ENCODE peak calls at places on chromosomes 3 and 15, in nine cellular contexts. X, F, Q, S, R, H, A, Z and G are unnamed samples.
A peak's percentile ranks its signal among the peaks of the same experiment; 100 is the strongest.

GRCh38 chr15:101141926-101142527 is 109.8 kb downstream of the CHSY1 start:
- DNase-seq in Q (no peak), Z (no peak), X (no peak), F (no peak), H (no peak), S (no peak), R (no peak), A (no peak), G (no peak)

GRCh38 chr3:62876064-62876463 is 848 bp upstream of the CADPS start:
- DNase-seq in Z (no peak), X (peak; percentile 20), Q (peak; percentile 42), R (peak; percentile 77), F (peak; percentile 97), A (peak; percentile 69), H (peak; percentile 64), S (peak; percentile 94), G (no peak)

GRCh38 chr3:134352031-134352671 is 22.1 kb downstream of the AMOTL2 start:
- DNase-seq in Z (no peak), X (no peak), R (no peak), F (no peak), S (no peak), A (no peak), Q (no peak), H (no peak), G (no peak)

GRCh38 chr3:122642935-122643334 is 37.7 kb upstream of the PARP14 start:
- DNase-seq in F (no peak), X (no peak), A (no peak), R (no peak), Z (no peak), Q (no peak), H (no peak), S (no peak), G (no peak)

GRCh38 chr3:184659797-184660301 is 52.0 kb downstream of the MAGEF1 start:
- DNase-seq in H (peak; percentile 18), X (no peak), Q (no peak), R (no peak), F (peak; percentile 31), S (peak; percentile 52), A (no peak), Z (peak; percentile 35), G (no peak)

GRCh38 chr3:48433472-48434118 is 3.7 kb upstream of the PLXNB1 start:
- DNase-seq in R (no peak), Z (no peak), A (peak; percentile 89), F (no peak), S (no peak), X (peak; percentile 26), H (peak; percentile 81), Q (no peak), G (no peak)

GRCh38 chr3:52218454-52218853 is 7.0 kb downstream of the TLR9 start:
- DNase-seq in A (no peak), X (no peak), H (no peak), S (no peak), Z (peak; percentile 39), Q (no peak), F (no peak), R (no peak), G (peak; percentile 33)

GRCh38 chr15:88120021-88120420 is 136.5 kb downstream of the NTRK3 start:
- DNase-seq in X (no peak), A (no peak), S (no peak), F (no peak), Z (no peak), H (no peak), Q (no peak), R (no peak), G (no peak)

GRCh38 chr3:97914390-97914789 is 57.8 kb downstream of the RIOX2 start:
- DNase-seq in A (peak; percentile 41), S (no peak), R (no peak), X (peak; percentile 42), F (no peak), Z (no peak), Q (peak; percentile 10), H (peak; percentile 10), G (no peak)

GRCh38 chr3:197730200-197730599 is 6.5 kb downstream of the RUBCN start:
- DNase-seq in Z (no peak), R (no peak), X (peak; percentile 82), S (no peak), F (peak; percentile 39), A (no peak), Q (peak; percentile 85), H (peak; percentile 88), G (no peak)

GRCh38 chr3:155595371-155595770 is 149.5 kb downstream of the PLCH1 start:
- DNase-seq in Z (no peak), A (no peak), X (no peak), R (no peak), S (no peak), H (no peak), Q (no peak), F (no peak), G (no peak)

GRCh38 chr3:31567036-31567435 is 34.3 kb downstream of the STT3B start:
- DNase-seq in A (no peak), Z (no peak), F (peak; percentile 74), Q (no peak), X (no peak), H (no peak), R (no peak), S (peak; percentile 54), G (no peak)

GRCh38 chr3:31565288-31565687 is 32.6 kb downstream of the STT3B start:
- DNase-seq in F (no peak), X (no peak), Q (no peak), A (no peak), S (no peak), R (no peak), Z (no peak), H (peak; percentile 50), G (no peak)

GRCh38 chr3:31559872-31560534 is 27.3 kb downstream of the STT3B start:
- DNase-seq in F (no peak), A (no peak), X (no peak), Q (no peak), S (no peak), R (no peak), Z (no peak), H (no peak), G (no peak)

GRCh38 chr3:31561891-31562290 is 29.2 kb downstream of the STT3B start:
- DNase-seq in Z (no peak), H (no peak), R (no peak), X (no peak), S (no peak), F (peak; percentile 63), Q (no peak), A (no peak), G (no peak)

GRCh38 chr3:31562525-31562924 is 29.8 kb downstream of the STT3B start:
- DNase-seq in F (peak; percentile 91), Z (no peak), Q (no peak), H (no peak), X (no peak), R (no peak), A (peak; percentile 24), S (peak; percentile 51), G (no peak)
- TF ChIP-seq CTCF in F (peak; percentile 72), Z (no peak), Q (peak; percentile 10), H (no peak), X (no peak), R (no peak), A (no peak), S (no peak), G (no peak)

GRCh38 chr15:75732809-75733451 is 20.3 kb upstream of the CSPG4 start:
- DNase-seq in Z (peak; percentile 75), S (peak; percentile 70), X (peak; percentile 65), Q (peak; percentile 66), R (peak; percentile 86), A (peak; percentile 79), F (peak; percentile 86), H (peak; percentile 26), G (peak; percentile 73)

GRCh38 chr15:75729304-75730069 is 16.8 kb upstream of the CSPG4 start:
- DNase-seq in F (no peak), S (no peak), Z (no peak), A (no peak), X (no peak), R (no peak), H (no peak), Q (no peak), G (no peak)

GRCh38 chr15:75732206-75732808 is 19.7 kb upstream of the CSPG4 start:
- DNase-seq in H (no peak), A (no peak), F (no peak), R (no peak), S (no peak), X (no peak), Q (no peak), Z (no peak), G (no peak)

GRCh38 chr15:75733761-75734651 is 21.4 kb upstream of the CSPG4 start:
- DNase-seq in X (no peak), H (no peak), S (no peak), Q (no peak), Z (no peak), F (no peak), A (no peak), R (no peak), G (no peak)

GRCh38 chr15:75731248-75732100 is 18.8 kb upstream of the CSPG4 start:
- DNase-seq in S (no peak), H (no peak), X (peak; percentile 51), Z (no peak), R (peak; percentile 55), Q (no peak), A (no peak), F (peak; percentile 59), G (no peak)
- TF ChIP-seq CTCF in S (peak; percentile 22), H (no peak), X (peak; percentile 7), Z (no peak), R (peak; percentile 57), Q (peak; percentile 40), A (no peak), F (peak; percentile 64), G (no peak)

DNA sequence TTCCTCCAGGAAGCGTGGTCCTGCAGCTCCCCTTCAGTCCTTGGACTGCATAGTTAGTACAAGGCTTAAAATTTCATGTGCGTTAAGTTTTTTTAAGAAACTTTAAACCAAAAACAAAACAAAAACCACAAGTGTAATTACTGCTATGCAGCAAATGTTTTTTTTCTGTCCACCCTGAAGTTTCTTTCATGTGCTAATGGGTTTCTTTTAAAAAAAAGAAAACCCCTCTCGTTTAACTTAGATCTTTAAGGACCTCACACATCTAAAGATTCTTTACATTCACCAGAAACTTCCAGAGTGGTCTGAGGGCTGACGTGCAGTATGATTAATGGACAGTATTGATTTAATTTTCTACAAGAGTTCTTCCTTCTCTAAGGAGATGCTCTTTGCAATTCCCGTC is 72.0 kb upstream of the PYGO1 start:
- DNase-seq in Z (no peak), S (no peak), Q (no peak), X (no peak), A (no peak), F (peak; percentile 30), H (no peak), R (no peak), G (no peak)
- TF ChIP-seq CTCF in Z (no peak), S (no peak), Q (no peak), X (no peak), A (no peak), F (no peak), H (no peak), R (no peak), G (no peak)

DNA sequence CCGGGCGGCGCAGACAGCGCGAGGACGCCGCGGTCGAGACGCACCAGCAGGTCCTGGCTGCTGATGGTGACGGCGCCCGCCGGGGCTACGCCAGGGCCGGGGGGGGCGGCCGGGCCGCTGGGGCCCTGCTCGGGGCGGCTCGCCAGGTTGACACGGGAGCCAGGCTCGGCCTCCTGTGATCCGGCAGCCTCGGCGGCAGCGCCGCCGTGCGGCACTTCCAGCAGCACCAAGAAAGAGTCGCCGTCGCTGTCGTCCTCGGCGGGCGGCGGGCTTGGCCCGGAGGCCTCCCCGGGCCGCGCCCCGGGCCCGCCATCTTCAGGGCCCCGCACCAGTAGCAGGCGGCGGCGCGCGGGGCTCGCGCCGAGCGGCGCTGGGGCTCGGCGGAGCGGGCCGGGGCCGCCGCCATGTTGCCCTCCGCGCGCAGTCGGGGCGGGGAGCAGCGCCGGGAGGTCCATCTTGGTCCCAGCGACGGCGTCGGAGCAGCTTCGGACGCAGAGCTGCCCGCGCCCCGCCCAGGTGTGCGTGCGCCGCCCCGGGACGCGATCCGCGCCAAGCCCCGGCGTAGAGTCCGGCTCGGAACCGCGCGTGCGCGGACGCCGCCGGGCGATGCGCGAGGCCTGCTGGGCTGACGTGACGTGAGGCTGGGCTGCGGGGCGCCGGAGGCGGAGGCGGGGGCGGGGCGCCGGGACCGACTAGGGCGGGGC is at the start of gene ZXDC:
- DNase-seq in A (peak; percentile 92), R (peak; percentile 90), F (peak; percentile 89), H (peak; percentile 77), S (peak; percentile 96), X (peak; percentile 91), Q (peak; percentile 80), Z (peak; percentile 96), G (peak; percentile 94)
- TF ChIP-seq CTCF in A (no peak), R (peak; percentile 71), F (peak; percentile 50), H (no peak), S (peak; percentile 26), X (peak; percentile 51), Q (peak; percentile 47), Z (peak; percentile 54), G (no peak)